ENCODE peak calls at places on chromosomes 12 and 14, in six cellular contexts. W is sigmoid colon, U is SK-N-SH, D is transverse colon, K is Panc1, Z is HCT116. B is an unnamed sample. For H3K36me3, the result is how much of the 10 kb centered on the place peaks cover.

GRCh38 chr14:75989134-75989533 is 3.6 kb downstream of the IFT43 start:
- DNase-seq in W (peak), U (no peak), D (peak), K (no peak), Z (no peak), B (no peak)

GRCh38 chr14:43132441-43132840 is 1374.6 kb downstream of the FSCB start:
- DNase-seq in W (no peak), U (no peak), D (no peak), K (no peak), Z (no peak), B (no peak)

GRCh38 chr14:92459479-92460421 is 53.8 kb upstream of the RIN3 start:
- DNase-seq in W (no peak), U (no peak), D (no peak), K (no peak), Z (no peak), B (no peak)

GRCh38 chr12:76586764-76587395 is 27.3 kb upstream of the OSBPL8 start:
- DNase-seq in W (no peak), U (peak), D (peak), K (peak), Z (peak), B (no peak)

GRCh38 chr14:68401855-68402254 is 391.0 kb downstream of the ZFP36L1 start:
- DNase-seq in W (no peak), U (no peak), D (no peak), K (no peak), Z (no peak), B (no peak)

GRCh38 chr14:32932921-32933622 is 5.6 kb upstream of the NPAS3 start:
- DNase-seq in W (peak), U (peak), D (no peak), K (no peak), Z (no peak), B (no peak)

GRCh38 chr14:58465425-58465824 is 37.9 kb downstream of the KIAA0586 start:
- DNase-seq in W (no peak), U (no peak), D (no peak), K (no peak), Z (no peak), B (no peak)

GRCh38 chr14:39395555-39396254 is 36.5 kb downstream of the FBXO33 start:
- DNase-seq in W (no peak), U (no peak), D (no peak), K (no peak), Z (no peak), B (no peak)

GRCh38 chr12:130965214-130965613 is 11.5 kb downstream of the ADGRD1 start:
- DNase-seq in W (no peak), U (no peak), D (no peak), K (no peak), Z (no peak), B (no peak)

GRCh38 chr12:72269491-72269890 is 2.7 kb upstream of the TRHDE start:
- DNase-seq in W (no peak), U (no peak), D (no peak), K (no peak), Z (no peak), B (no peak)

GRCh38 chr12:108664338-108665258 is 30.9 kb upstream of the SELPLG start:
- DNase-seq in W (peak), U (peak), D (peak), K (peak), Z (peak), B (peak)

GRCh38 chr12:19273482-19274330 is 144.2 kb downstream of the PLEKHA5 start:
- DNase-seq in W (peak), U (peak), D (peak), K (no peak), Z (peak), B (peak)

GRCh38 chr14:93655078-93655750 is 133.1 kb downstream of the PRIMA1 start:
- DNase-seq in W (no peak), U (peak), D (no peak), K (peak), Z (peak), B (no peak)
- TF ChIP-seq CTCF in W (peak), U (peak), D (peak), K (peak), Z (peak), B (no peak)

GRCh38 chr12:121626087-121626852 is at the start of gene ORAI1:
- DNase-seq in W (peak), U (peak), D (peak), K (no peak), Z (peak), B (peak)
- TF ChIP-seq POLR2AphosphoS5 in W (peak), U (peak), D (peak), K (peak), Z (peak), B (peak)

GRCh38 chr12:29649722-29650121 is 134.0 kb downstream of the TMTC1 start:
- DNase-seq in W (no peak), U (no peak), D (no peak), K (no peak), Z (no peak), B (no peak)
- H3K36me3 ChIP-seq in W (under half), U (under half), D (under half), K (under half), Z (under half), B (under half)

GRCh38 chr12:4112290-4112689 is 161.3 kb upstream of the CCND2 start:
- DNase-seq in W (no peak), U (no peak), D (no peak), K (no peak), Z (no peak), B (no peak)
- TF ChIP-seq CTCF in W (no peak), U (no peak), D (no peak), K (no peak), Z (no peak), B (no peak)

GRCh38 chr14:105477659-105478623 is 3.3 kb downstream of the CRIP2 start:
- DNase-seq in W (no peak), U (no peak), D (no peak), K (no peak), Z (no peak), B (no peak)

GRCh38 chr14:105476937-105477658 is 2.5 kb downstream of the CRIP2 start:
- DNase-seq in W (no peak), U (peak), D (no peak), K (no peak), Z (no peak), B (no peak)

GRCh38 chr14:105475269-105475915 is 771 bp downstream of the CRIP2 start:
- DNase-seq in W (no peak), U (no peak), D (no peak), K (no peak), Z (no peak), B (no peak)

GRCh38 chr14:105474478-105475268 is at the start of gene CRIP2:
- DNase-seq in W (no peak), U (peak), D (no peak), K (no peak), Z (no peak), B (no peak)

GRCh38 chr14:105475916-105476845 is 1.6 kb downstream of the CRIP2 start:
- DNase-seq in W (no peak), U (peak), D (no peak), K (no peak), Z (no peak), B (peak)
- TF ChIP-seq POLR2AphosphoS5 in W (peak), U (peak), D (no peak), K (no peak), Z (no peak), B (peak)

B was measured in stomach.